ENCODE peak calls at places on chromosome 17, in four cellular contexts. H is right atrium auricular region, N is choroid plexus epithelial cell, B is BJ. J is an unnamed sample.

GRCh38 chr17:9470171-9470570 is 105.4 kb downstream of the STX8 start:
- DNase-seq in B (no peak), N (peak; percentile 55), H (no peak), J (no peak)

GRCh38 chr17:42159796-42160551 is 5.2 kb upstream of the RAB5C start:
- DNase-seq in B (no peak), H (no peak), N (no peak), J (no peak)

GRCh38 chr17:68794636-68795503 is 160.3 kb downstream of the ABCA8 start:
- DNase-seq in N (peak; percentile 82), B (no peak), H (no peak), J (no peak)

GRCh38 chr17:61849674-61850073 is 13.7 kb downstream of the BRIP1 start:
- DNase-seq in B (no peak), H (no peak), N (peak; percentile 51), J (no peak)

GRCh38 chr17:1487939-1488825 is 4.3 kb downstream of the MYO1C start:
- DNase-seq in N (peak; percentile 87), B (peak; percentile 56), H (peak; percentile 89), J (peak; percentile 97)

GRCh38 chr17:77734371-77735050 is 224.0 kb upstream of the TNRC6C start:
- DNase-seq in B (no peak), N (peak; percentile 49), H (peak; percentile 91), J (peak; percentile 97)

GRCh38 chr17:70089513-70090148 is 14.6 kb downstream of the KCNJ16 start:
- DNase-seq in N (no peak), H (no peak), B (peak; percentile 56), J (no peak)

GRCh38 chr17:67514998-67515397 is 137.9 kb downstream of the PITPNC1 start:
- DNase-seq in B (no peak), N (no peak), H (no peak), J (no peak)

GRCh38 chr17:79011451-79012147 is 2.0 kb upstream of the CANT1 start:
- DNase-seq in N (peak; percentile 41), H (no peak), B (no peak), J (no peak)

GRCh38 chr17:81192386-81193050 is 26.5 kb upstream of the AATK start:
- DNase-seq in N (no peak), H (no peak), B (no peak), J (no peak)

GRCh38 chr17:4739122-4740024 is at the start of the genes CXCL16 and ZMYND15:
- DNase-seq in N (peak; percentile 37), H (no peak), B (no peak), J (no peak)

GRCh38 chr17:46208997-46209396 is 15.8 kb upstream of the KANSL1 start:
- DNase-seq in N (no peak), H (no peak), B (no peak), J (no peak)
- H3K4me3 ChIP-seq in N (no peak overlapping the region), H (no peak overlapping the region), B (no peak overlapping the region), J (no peak overlapping the region)

GRCh38 chr17:20206591-20206990 is 197.4 kb downstream of the SPECC1 start:
- DNase-seq in N (peak; percentile 71), B (peak; percentile 36), H (no peak), J (no peak)
- H3K4me3 ChIP-seq in N (no peak overlapping the region), B (no peak overlapping the region), H (no peak overlapping the region), J (no peak overlapping the region)

GRCh38 chr17:8057691-8058114 is 18.8 kb downstream of the ALOX15B start:
- DNase-seq in B (peak; percentile 15), H (peak; percentile 64), N (peak; percentile 90), J (peak; percentile 54)
- H3K4me3 ChIP-seq in B (no peak overlapping the region), H (no peak overlapping the region), N (no peak overlapping the region), J (no peak overlapping the region)

GRCh38 chr17:82272495-82273326 is 789 bp downstream of the CSNK1D start:
- DNase-seq in H (no peak), N (no peak), B (no peak), J (no peak)
- H3K4me3 ChIP-seq in H (peak overlapping the region; percentile 96), N (peak overlapping the region; percentile 86), B (peak overlapping the region; percentile 97), J (peak overlapping the region; percentile 97)

DNA sequence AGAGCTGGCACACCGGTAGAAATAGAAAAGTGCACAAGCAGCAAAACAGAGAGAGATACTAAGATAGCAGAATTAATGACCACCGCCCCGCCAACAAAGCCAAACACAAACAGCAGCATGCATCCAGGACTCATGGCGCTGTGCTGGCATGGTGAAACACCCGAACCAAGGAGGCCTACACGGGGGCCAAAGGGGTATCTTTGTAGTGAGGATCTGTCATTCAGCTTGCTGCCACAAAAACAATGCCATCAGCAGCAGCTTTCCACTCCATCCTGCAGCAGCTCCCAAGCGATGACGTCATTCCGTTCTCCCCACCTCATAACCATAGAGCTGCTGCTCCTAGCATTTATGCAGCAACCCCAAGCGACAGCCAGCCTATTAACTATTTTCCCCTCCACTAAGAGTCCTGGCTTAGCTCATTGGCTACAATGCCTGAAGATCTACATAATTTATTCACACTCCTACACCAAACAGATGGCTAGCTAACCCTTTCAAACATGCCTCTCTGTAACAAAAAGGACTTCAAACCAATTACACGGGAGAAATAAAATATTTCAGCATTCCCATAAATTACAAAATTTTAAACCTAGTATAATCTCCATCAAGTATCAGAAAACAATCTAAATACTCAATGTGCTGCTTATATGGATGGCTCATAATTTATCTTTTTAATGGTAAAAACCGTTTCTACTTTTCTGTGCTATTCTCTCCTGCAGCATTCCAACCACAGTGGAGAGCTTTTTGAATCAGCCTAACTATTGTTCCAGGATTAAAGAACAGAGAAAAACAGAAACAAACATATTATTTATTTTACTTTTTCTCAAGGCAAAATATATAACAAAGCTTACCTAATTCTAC is 73.9 kb downstream of the SPAG9 start:
- DNase-seq in H (peak; percentile 79), B (no peak), N (peak; percentile 97), J (peak; percentile 49)
- H3K4me3 ChIP-seq in H (peak overlapping the region; percentile 34), B (peak overlapping the region; percentile 1), N (peak overlapping the region; percentile 59), J (no peak overlapping the region)

GRCh38 chr17:47709594-47709993 is 15.6 kb downstream of the TBKBP1 start:
- DNase-seq in N (no peak), B (no peak), H (no peak), J (no peak)
- H3K4me3 ChIP-seq in N (no peak overlapping the region), B (no peak overlapping the region), H (no peak overlapping the region), J (no peak overlapping the region)

GRCh38 chr17:63961355-63962207 is 11.1 kb downstream of the SCN4A start:
- DNase-seq in B (no peak), N (peak; percentile 76), H (peak; percentile 82), J (peak; percentile 95)
- H3K4me3 ChIP-seq in B (no peak overlapping the region), N (no peak overlapping the region), H (peak overlapping the region; percentile 23), J (no peak overlapping the region)

GRCh38 chr17:47897561-47897960 is 1.5 kb downstream of the SP2 start:
- DNase-seq in H (no peak), N (no peak), B (no peak), J (no peak)
- H3K4me3 ChIP-seq in H (peak overlapping the region; percentile 69), N (peak overlapping the region; percentile 94), B (no peak overlapping the region), J (no peak overlapping the region)

GRCh38 chr17:76718516-76718915 is 7.8 kb upstream of the MXRA7 start:
- DNase-seq in N (no peak), H (no peak), B (no peak), J (no peak)

GRCh38 chr17:76716146-76716833 is 5.5 kb upstream of the MXRA7 start:
- DNase-seq in B (peak; percentile 97), H (peak; percentile 95), N (peak; percentile 100), J (no peak)

GRCh38 chr17:76715462-76715830 is 4.7 kb upstream of the MXRA7 start:
- DNase-seq in B (no peak), H (no peak), N (no peak), J (no peak)

GRCh38 chr17:76714822-76715461 is 4.2 kb upstream of the MXRA7 start:
- DNase-seq in B (no peak), H (peak; percentile 84), N (peak; percentile 67), J (no peak)

DNA sequence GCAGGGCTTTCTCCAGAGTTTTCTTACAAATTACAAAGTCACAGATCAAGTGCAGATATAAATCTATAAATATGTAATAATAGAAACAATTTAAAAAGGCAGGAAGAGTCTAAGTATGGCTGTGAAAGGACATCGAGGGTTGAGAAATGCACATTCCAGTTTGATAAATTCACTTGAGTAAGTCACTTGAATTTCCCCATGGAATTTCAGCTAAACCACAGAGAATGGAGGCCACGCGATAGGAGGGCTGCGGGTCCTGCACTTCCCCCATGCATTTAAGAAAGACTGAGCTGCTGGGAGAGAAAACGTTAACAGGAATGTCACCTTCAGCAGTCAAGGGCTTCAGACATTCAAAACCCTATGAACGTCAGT is 6.1 kb upstream of the MXRA7 start:
- DNase-seq in N (peak; percentile 98), H (no peak), B (peak; percentile 83), J (no peak)
- H3K4me3 ChIP-seq in N (peak overlapping the region; percentile 32), H (no peak overlapping the region), B (no peak overlapping the region), J (no peak overlapping the region)